ENCODE peak calls at places on chromosomes 16 and 17, in nine cellular contexts. One of them, this sample, is unnamed.

GRCh38 chr17:16419929-16420271 is 4.5 kb downstream of the TRPV2 start:
- DNase-seq in midbrain: no peak
- DNase-seq in OCI-LY7: no peak
- DNase-seq in stimulated activated CD8-positive, alpha-beta memory T cell treated with anti-CD3 and anti-CD28 coated beads, Interleukin-15, amount 100 ng/mL, for 4 hours: peak
- DNase-seq in activated naive CD4-positive, alpha-beta T cell treated with anti-CD3 and anti-CD28 coated beads for 36 hours: peak
- DNase-seq in stomach: no peak
- DNase-seq in HS-5: peak
- DNase-seq in amygdala: no peak
- DNase-seq in stimulated activated CD4-positive, alpha-beta T cell treated with anti-CD3 and anti-CD28 coated beads, Interleukin-1b, Interleukin-23, amount 100 ng/mL, for 24 hours: no peak
- DNase-seq in this sample: no peak

GRCh38 chr16:85169333-85170065 is 57.2 kb upstream of the CIBAR2 start:
- DNase-seq in stomach: no peak
- DNase-seq in activated naive CD4-positive, alpha-beta T cell treated with anti-CD3 and anti-CD28 coated beads for 36 hours: no peak
- DNase-seq in stimulated activated CD4-positive, alpha-beta T cell treated with anti-CD3 and anti-CD28 coated beads, Interleukin-1b, Interleukin-23, amount 100 ng/mL, for 24 hours: no peak
- DNase-seq in amygdala: no peak
- DNase-seq in midbrain: no peak
- DNase-seq in OCI-LY7: no peak
- DNase-seq in HS-5: no peak
- DNase-seq in stimulated activated CD8-positive, alpha-beta memory T cell treated with anti-CD3 and anti-CD28 coated beads, Interleukin-15, amount 100 ng/mL, for 4 hours: no peak
- DNase-seq in this sample: no peak

GRCh38 chr16:55488306-55488705 is 9.3 kb downstream of the MMP2 start:
- DNase-seq in activated naive CD4-positive, alpha-beta T cell treated with anti-CD3 and anti-CD28 coated beads for 36 hours: no peak
- DNase-seq in stomach: no peak
- DNase-seq in OCI-LY7: no peak
- DNase-seq in HS-5: no peak
- DNase-seq in midbrain: no peak
- DNase-seq in stimulated activated CD8-positive, alpha-beta memory T cell treated with anti-CD3 and anti-CD28 coated beads, Interleukin-15, amount 100 ng/mL, for 4 hours: no peak
- DNase-seq in stimulated activated CD4-positive, alpha-beta T cell treated with anti-CD3 and anti-CD28 coated beads, Interleukin-1b, Interleukin-23, amount 100 ng/mL, for 24 hours: no peak
- DNase-seq in amygdala: no peak
- DNase-seq in this sample: no peak

GRCh38 chr17:78184868-78185267 is 2.0 kb downstream of the TK1 start:
- DNase-seq in stimulated activated CD4-positive, alpha-beta T cell treated with anti-CD3 and anti-CD28 coated beads, Interleukin-1b, Interleukin-23, amount 100 ng/mL, for 24 hours: no peak
- DNase-seq in OCI-LY7: no peak
- DNase-seq in stomach: no peak
- DNase-seq in HS-5: no peak
- DNase-seq in stimulated activated CD8-positive, alpha-beta memory T cell treated with anti-CD3 and anti-CD28 coated beads, Interleukin-15, amount 100 ng/mL, for 4 hours: no peak
- DNase-seq in activated naive CD4-positive, alpha-beta T cell treated with anti-CD3 and anti-CD28 coated beads for 36 hours: no peak
- DNase-seq in amygdala: no peak
- DNase-seq in midbrain: no peak
- DNase-seq in this sample: no peak

GRCh38 chr17:13562271-13562800 is 39.4 kb downstream of the HS3ST3A1 start:
- DNase-seq in OCI-LY7: no peak
- DNase-seq in activated naive CD4-positive, alpha-beta T cell treated with anti-CD3 and anti-CD28 coated beads for 36 hours: no peak
- DNase-seq in HS-5: peak
- DNase-seq in stomach: no peak
- DNase-seq in stimulated activated CD4-positive, alpha-beta T cell treated with anti-CD3 and anti-CD28 coated beads, Interleukin-1b, Interleukin-23, amount 100 ng/mL, for 24 hours: no peak
- DNase-seq in midbrain: no peak
- DNase-seq in amygdala: no peak
- DNase-seq in stimulated activated CD8-positive, alpha-beta memory T cell treated with anti-CD3 and anti-CD28 coated beads, Interleukin-15, amount 100 ng/mL, for 4 hours: no peak
- DNase-seq in this sample: no peak

GRCh38 chr17:690346-690745 is 24.3 kb downstream of the VPS53 start:
- DNase-seq in OCI-LY7: no peak
- DNase-seq in amygdala: no peak
- DNase-seq in stimulated activated CD4-positive, alpha-beta T cell treated with anti-CD3 and anti-CD28 coated beads, Interleukin-1b, Interleukin-23, amount 100 ng/mL, for 24 hours: no peak
- DNase-seq in HS-5: no peak
- DNase-seq in activated naive CD4-positive, alpha-beta T cell treated with anti-CD3 and anti-CD28 coated beads for 36 hours: no peak
- DNase-seq in midbrain: no peak
- DNase-seq in stimulated activated CD8-positive, alpha-beta memory T cell treated with anti-CD3 and anti-CD28 coated beads, Interleukin-15, amount 100 ng/mL, for 4 hours: no peak
- DNase-seq in stomach: no peak
- DNase-seq in this sample: no peak

GRCh38 chr17:65071861-65072260 is 15.3 kb upstream of the GNA13 start:
- DNase-seq in stimulated activated CD8-positive, alpha-beta memory T cell treated with anti-CD3 and anti-CD28 coated beads, Interleukin-15, amount 100 ng/mL, for 4 hours: no peak
- DNase-seq in HS-5: no peak
- DNase-seq in OCI-LY7: no peak
- DNase-seq in activated naive CD4-positive, alpha-beta T cell treated with anti-CD3 and anti-CD28 coated beads for 36 hours: no peak
- DNase-seq in amygdala: no peak
- DNase-seq in stomach: no peak
- DNase-seq in stimulated activated CD4-positive, alpha-beta T cell treated with anti-CD3 and anti-CD28 coated beads, Interleukin-1b, Interleukin-23, amount 100 ng/mL, for 24 hours: no peak
- DNase-seq in midbrain: no peak
- DNase-seq in this sample: no peak

GRCh38 chr17:17125136-17126084 is 80.7 kb downstream of the PLD6 start:
- DNase-seq in stomach: no peak
- DNase-seq in activated naive CD4-positive, alpha-beta T cell treated with anti-CD3 and anti-CD28 coated beads for 36 hours: peak
- DNase-seq in OCI-LY7: no peak
- DNase-seq in stimulated activated CD8-positive, alpha-beta memory T cell treated with anti-CD3 and anti-CD28 coated beads, Interleukin-15, amount 100 ng/mL, for 4 hours: no peak
- DNase-seq in midbrain: no peak
- DNase-seq in HS-5: no peak
- DNase-seq in stimulated activated CD4-positive, alpha-beta T cell treated with anti-CD3 and anti-CD28 coated beads, Interleukin-1b, Interleukin-23, amount 100 ng/mL, for 24 hours: no peak
- DNase-seq in amygdala: no peak
- DNase-seq in this sample: no peak

GRCh38 chr16:15572329-15573001 is 70.5 kb downstream of the MARF1 start:
- DNase-seq in OCI-LY7: no peak
- DNase-seq in amygdala: no peak
- DNase-seq in activated naive CD4-positive, alpha-beta T cell treated with anti-CD3 and anti-CD28 coated beads for 36 hours: peak
- DNase-seq in stomach: no peak
- DNase-seq in midbrain: no peak
- DNase-seq in stimulated activated CD4-positive, alpha-beta T cell treated with anti-CD3 and anti-CD28 coated beads, Interleukin-1b, Interleukin-23, amount 100 ng/mL, for 24 hours: no peak
- DNase-seq in HS-5: peak
- DNase-seq in stimulated activated CD8-positive, alpha-beta memory T cell treated with anti-CD3 and anti-CD28 coated beads, Interleukin-15, amount 100 ng/mL, for 4 hours: no peak
- DNase-seq in this sample: no peak

GRCh38 chr16:67942200-67942509 is 1.8 kb downstream of the LCAT start:
- DNase-seq in activated naive CD4-positive, alpha-beta T cell treated with anti-CD3 and anti-CD28 coated beads for 36 hours: peak
- DNase-seq in OCI-LY7: peak
- DNase-seq in midbrain: no peak
- DNase-seq in stomach: no peak
- DNase-seq in HS-5: no peak
- DNase-seq in stimulated activated CD8-positive, alpha-beta memory T cell treated with anti-CD3 and anti-CD28 coated beads, Interleukin-15, amount 100 ng/mL, for 4 hours: no peak
- DNase-seq in amygdala: no peak
- DNase-seq in stimulated activated CD4-positive, alpha-beta T cell treated with anti-CD3 and anti-CD28 coated beads, Interleukin-1b, Interleukin-23, amount 100 ng/mL, for 24 hours: no peak
- DNase-seq in this sample: peak

GRCh38 chr17:72635034-72635654 is 457.3 kb downstream of the SLC39A11 start:
- DNase-seq in stimulated activated CD8-positive, alpha-beta memory T cell treated with anti-CD3 and anti-CD28 coated beads, Interleukin-15, amount 100 ng/mL, for 4 hours: no peak
- DNase-seq in HS-5: no peak
- DNase-seq in activated naive CD4-positive, alpha-beta T cell treated with anti-CD3 and anti-CD28 coated beads for 36 hours: peak
- DNase-seq in stimulated activated CD4-positive, alpha-beta T cell treated with anti-CD3 and anti-CD28 coated beads, Interleukin-1b, Interleukin-23, amount 100 ng/mL, for 24 hours: no peak
- DNase-seq in OCI-LY7: no peak
- DNase-seq in stomach: no peak
- DNase-seq in midbrain: no peak
- DNase-seq in amygdala: no peak
- DNase-seq in this sample: no peak

GRCh38 chr17:68182940-68183551 is 64.8 kb upstream of the AMZ2 start:
- DNase-seq in stomach: no peak
- DNase-seq in stimulated activated CD8-positive, alpha-beta memory T cell treated with anti-CD3 and anti-CD28 coated beads, Interleukin-15, amount 100 ng/mL, for 4 hours: peak
- DNase-seq in HS-5: no peak
- DNase-seq in midbrain: no peak
- DNase-seq in amygdala: no peak
- DNase-seq in OCI-LY7: peak
- DNase-seq in activated naive CD4-positive, alpha-beta T cell treated with anti-CD3 and anti-CD28 coated beads for 36 hours: peak
- DNase-seq in stimulated activated CD4-positive, alpha-beta T cell treated with anti-CD3 and anti-CD28 coated beads, Interleukin-1b, Interleukin-23, amount 100 ng/mL, for 24 hours: no peak
- DNase-seq in this sample: no peak

GRCh38 chr16:82452002-82452741 is 174.6 kb upstream of the CDH13 start:
- DNase-seq in amygdala: no peak
- DNase-seq in stimulated activated CD4-positive, alpha-beta T cell treated with anti-CD3 and anti-CD28 coated beads, Interleukin-1b, Interleukin-23, amount 100 ng/mL, for 24 hours: no peak
- DNase-seq in activated naive CD4-positive, alpha-beta T cell treated with anti-CD3 and anti-CD28 coated beads for 36 hours: no peak
- DNase-seq in midbrain: no peak
- DNase-seq in OCI-LY7: no peak
- DNase-seq in stomach: no peak
- DNase-seq in stimulated activated CD8-positive, alpha-beta memory T cell treated with anti-CD3 and anti-CD28 coated beads, Interleukin-15, amount 100 ng/mL, for 4 hours: no peak
- DNase-seq in HS-5: no peak
- DNase-seq in this sample: no peak

GRCh38 chr17:77959926-77960521 is 1.5 kb downstream of the TNRC6C start:
- DNase-seq in amygdala: no peak
- DNase-seq in stimulated activated CD8-positive, alpha-beta memory T cell treated with anti-CD3 and anti-CD28 coated beads, Interleukin-15, amount 100 ng/mL, for 4 hours: no peak
- DNase-seq in activated naive CD4-positive, alpha-beta T cell treated with anti-CD3 and anti-CD28 coated beads for 36 hours: peak
- DNase-seq in midbrain: no peak
- DNase-seq in HS-5: no peak
- DNase-seq in stimulated activated CD4-positive, alpha-beta T cell treated with anti-CD3 and anti-CD28 coated beads, Interleukin-1b, Interleukin-23, amount 100 ng/mL, for 24 hours: no peak
- DNase-seq in OCI-LY7: peak
- DNase-seq in stomach: no peak
- DNase-seq in this sample: no peak

GRCh38 chr17:44820631-44821196 is 9.4 kb downstream of the GJC1 start:
- DNase-seq in stimulated activated CD8-positive, alpha-beta memory T cell treated with anti-CD3 and anti-CD28 coated beads, Interleukin-15, amount 100 ng/mL, for 4 hours: no peak
- DNase-seq in OCI-LY7: no peak
- DNase-seq in midbrain: no peak
- DNase-seq in amygdala: no peak
- DNase-seq in activated naive CD4-positive, alpha-beta T cell treated with anti-CD3 and anti-CD28 coated beads for 36 hours: no peak
- DNase-seq in HS-5: peak
- DNase-seq in stimulated activated CD4-positive, alpha-beta T cell treated with anti-CD3 and anti-CD28 coated beads, Interleukin-1b, Interleukin-23, amount 100 ng/mL, for 24 hours: no peak
- DNase-seq in stomach: no peak
- DNase-seq in this sample: no peak

GRCh38 chr16:87207509-87207908 is 109.7 kb downstream of the C16orf95 start:
- DNase-seq in stimulated activated CD4-positive, alpha-beta T cell treated with anti-CD3 and anti-CD28 coated beads, Interleukin-1b, Interleukin-23, amount 100 ng/mL, for 24 hours: no peak
- DNase-seq in stimulated activated CD8-positive, alpha-beta memory T cell treated with anti-CD3 and anti-CD28 coated beads, Interleukin-15, amount 100 ng/mL, for 4 hours: no peak
- DNase-seq in stomach: no peak
- DNase-seq in HS-5: no peak
- DNase-seq in amygdala: no peak
- DNase-seq in midbrain: no peak
- DNase-seq in OCI-LY7: no peak
- DNase-seq in activated naive CD4-positive, alpha-beta T cell treated with anti-CD3 and anti-CD28 coated beads for 36 hours: no peak
- DNase-seq in this sample: no peak

GRCh38 chr17:49996495-49997255 is 1.7 kb upstream of the DLX3 start:
- DNase-seq in HS-5: no peak
- DNase-seq in amygdala: no peak
- DNase-seq in stimulated activated CD8-positive, alpha-beta memory T cell treated with anti-CD3 and anti-CD28 coated beads, Interleukin-15, amount 100 ng/mL, for 4 hours: no peak
- DNase-seq in stimulated activated CD4-positive, alpha-beta T cell treated with anti-CD3 and anti-CD28 coated beads, Interleukin-1b, Interleukin-23, amount 100 ng/mL, for 24 hours: peak
- DNase-seq in stomach: peak
- DNase-seq in OCI-LY7: peak
- DNase-seq in midbrain: peak
- DNase-seq in activated naive CD4-positive, alpha-beta T cell treated with anti-CD3 and anti-CD28 coated beads for 36 hours: peak
- DNase-seq in this sample: peak

GRCh38 chr17:51029568-51030463 is 90.9 kb downstream of the SPAG9 start:
- DNase-seq in stomach: no peak
- DNase-seq in stimulated activated CD4-positive, alpha-beta T cell treated with anti-CD3 and anti-CD28 coated beads, Interleukin-1b, Interleukin-23, amount 100 ng/mL, for 24 hours: no peak
- DNase-seq in HS-5: no peak
- DNase-seq in OCI-LY7: peak
- DNase-seq in activated naive CD4-positive, alpha-beta T cell treated with anti-CD3 and anti-CD28 coated beads for 36 hours: no peak
- DNase-seq in stimulated activated CD8-positive, alpha-beta memory T cell treated with anti-CD3 and anti-CD28 coated beads, Interleukin-15, amount 100 ng/mL, for 4 hours: no peak
- DNase-seq in amygdala: no peak
- DNase-seq in midbrain: no peak
- DNase-seq in this sample: no peak

GRCh38 chr17:1712271-1712670 is 2.1 kb upstream of the TLCD2 start:
- DNase-seq in activated naive CD4-positive, alpha-beta T cell treated with anti-CD3 and anti-CD28 coated beads for 36 hours: no peak
- DNase-seq in stomach: no peak
- DNase-seq in stimulated activated CD4-positive, alpha-beta T cell treated with anti-CD3 and anti-CD28 coated beads, Interleukin-1b, Interleukin-23, amount 100 ng/mL, for 24 hours: no peak
- DNase-seq in midbrain: no peak
- DNase-seq in amygdala: no peak
- DNase-seq in OCI-LY7: no peak
- DNase-seq in stimulated activated CD8-positive, alpha-beta memory T cell treated with anti-CD3 and anti-CD28 coated beads, Interleukin-15, amount 100 ng/mL, for 4 hours: no peak
- DNase-seq in HS-5: no peak
- DNase-seq in this sample: no peak

GRCh38 chr17:2853722-2854580 is 57.7 kb downstream of the RAP1GAP2 start:
- DNase-seq in activated naive CD4-positive, alpha-beta T cell treated with anti-CD3 and anti-CD28 coated beads for 36 hours: peak
- DNase-seq in midbrain: no peak
- DNase-seq in stimulated activated CD8-positive, alpha-beta memory T cell treated with anti-CD3 and anti-CD28 coated beads, Interleukin-15, amount 100 ng/mL, for 4 hours: no peak
- DNase-seq in HS-5: no peak
- DNase-seq in stomach: peak
- DNase-seq in stimulated activated CD4-positive, alpha-beta T cell treated with anti-CD3 and anti-CD28 coated beads, Interleukin-1b, Interleukin-23, amount 100 ng/mL, for 24 hours: no peak
- DNase-seq in OCI-LY7: peak
- DNase-seq in amygdala: no peak
- DNase-seq in this sample: no peak

GRCh38 chr16:27321013-27321960 is 7.5 kb downstream of the IL4R start:
- DNase-seq in amygdala: no peak
- DNase-seq in stimulated activated CD8-positive, alpha-beta memory T cell treated with anti-CD3 and anti-CD28 coated beads, Interleukin-15, amount 100 ng/mL, for 4 hours: no peak
- DNase-seq in OCI-LY7: no peak
- DNase-seq in activated naive CD4-positive, alpha-beta T cell treated with anti-CD3 and anti-CD28 coated beads for 36 hours: no peak
- DNase-seq in stomach: no peak
- DNase-seq in HS-5: no peak
- DNase-seq in stimulated activated CD4-positive, alpha-beta T cell treated with anti-CD3 and anti-CD28 coated beads, Interleukin-1b, Interleukin-23, amount 100 ng/mL, for 24 hours: no peak
- DNase-seq in midbrain: no peak
- DNase-seq in this sample: no peak

GRCh38 chr17:38511126-38512108 is 83.2 kb downstream of the ARHGAP23 start:
- DNase-seq in stimulated activated CD4-positive, alpha-beta T cell treated with anti-CD3 and anti-CD28 coated beads, Interleukin-1b, Interleukin-23, amount 100 ng/mL, for 24 hours: no peak
- DNase-seq in HS-5: no peak
- DNase-seq in midbrain: no peak
- DNase-seq in stomach: no peak
- DNase-seq in activated naive CD4-positive, alpha-beta T cell treated with anti-CD3 and anti-CD28 coated beads for 36 hours: no peak
- DNase-seq in stimulated activated CD8-positive, alpha-beta memory T cell treated with anti-CD3 and anti-CD28 coated beads, Interleukin-15, amount 100 ng/mL, for 4 hours: no peak
- DNase-seq in OCI-LY7: no peak
- DNase-seq in amygdala: no peak
- DNase-seq in this sample: no peak

GRCh38 chr16:89119161-89119621 is 25.5 kb downstream of the ACSF3 start:
- DNase-seq in activated naive CD4-positive, alpha-beta T cell treated with anti-CD3 and anti-CD28 coated beads for 36 hours: no peak
- DNase-seq in stimulated activated CD8-positive, alpha-beta memory T cell treated with anti-CD3 and anti-CD28 coated beads, Interleukin-15, amount 100 ng/mL, for 4 hours: no peak
- DNase-seq in amygdala: no peak
- DNase-seq in midbrain: no peak
- DNase-seq in HS-5: no peak
- DNase-seq in stimulated activated CD4-positive, alpha-beta T cell treated with anti-CD3 and anti-CD28 coated beads, Interleukin-1b, Interleukin-23, amount 100 ng/mL, for 24 hours: no peak
- DNase-seq in OCI-LY7: no peak
- DNase-seq in stomach: no peak
- DNase-seq in this sample: no peak

GRCh38 chr16:85387171-85387507 is 226.0 kb upstream of the GSE1 start:
- DNase-seq in stimulated activated CD4-positive, alpha-beta T cell treated with anti-CD3 and anti-CD28 coated beads, Interleukin-1b, Interleukin-23, amount 100 ng/mL, for 24 hours: no peak
- DNase-seq in OCI-LY7: no peak
- DNase-seq in stomach: no peak
- DNase-seq in stimulated activated CD8-positive, alpha-beta memory T cell treated with anti-CD3 and anti-CD28 coated beads, Interleukin-15, amount 100 ng/mL, for 4 hours: no peak
- DNase-seq in HS-5: no peak
- DNase-seq in amygdala: no peak
- DNase-seq in activated naive CD4-positive, alpha-beta T cell treated with anti-CD3 and anti-CD28 coated beads for 36 hours: no peak
- DNase-seq in midbrain: no peak
- DNase-seq in this sample: no peak

GRCh38 chr16:78297066-78297666 is 197.7 kb downstream of the WWOX start:
- DNase-seq in HS-5: no peak
- DNase-seq in amygdala: no peak
- DNase-seq in midbrain: no peak
- DNase-seq in stimulated activated CD8-positive, alpha-beta memory T cell treated with anti-CD3 and anti-CD28 coated beads, Interleukin-15, amount 100 ng/mL, for 4 hours: no peak
- DNase-seq in stimulated activated CD4-positive, alpha-beta T cell treated with anti-CD3 and anti-CD28 coated beads, Interleukin-1b, Interleukin-23, amount 100 ng/mL, for 24 hours: no peak
- DNase-seq in stomach: no peak
- DNase-seq in activated naive CD4-positive, alpha-beta T cell treated with anti-CD3 and anti-CD28 coated beads for 36 hours: no peak
- DNase-seq in OCI-LY7: no peak
- DNase-seq in this sample: no peak

This sample was measured in neural crest cell.